ENCODE peak calls at places on chromosomes 7 and 10, in eight cellular contexts. One of them, this sample, is unnamed.
A peak's percentile ranks its signal among the peaks of the same experiment; 100 is the strongest.

GRCh38 chr10:62082729-62083412 is 181.4 kb downstream of the ARID5B start:
- DNase-seq in PC-3: peak; percentile 69
- DNase-seq in astrocyte: peak; percentile 69
- DNase-seq in fibroblast of lung: peak; percentile 75
- DNase-seq in K562: no peak
- DNase-seq in PC-9: peak; percentile 35
- DNase-seq in H1: no peak
- DNase-seq in HCT116: no peak
- DNase-seq in this sample: peak; percentile 38

GRCh38 chr7:65238785-65239184 is 134.9 kb upstream of the ZNF92 start:
- DNase-seq in fibroblast of lung: no peak
- DNase-seq in H1: peak; percentile 46
- DNase-seq in HCT116: no peak
- DNase-seq in K562: no peak
- DNase-seq in astrocyte: no peak
- DNase-seq in PC-3: no peak
- DNase-seq in PC-9: no peak
- DNase-seq in this sample: no peak

GRCh38 chr7:92631067-92631829 is 41.1 kb upstream of the FAM133B start:
- DNase-seq in astrocyte: no peak
- DNase-seq in PC-9: no peak
- DNase-seq in PC-3: no peak
- DNase-seq in H1: no peak
- DNase-seq in HCT116: no peak
- DNase-seq in fibroblast of lung: no peak
- DNase-seq in K562: peak; percentile 52
- DNase-seq in this sample: no peak

GRCh38 chr7:108384721-108385483 is 71.3 kb downstream of the NRCAM start:
- DNase-seq in PC-3: peak; percentile 16
- DNase-seq in K562: peak; percentile 27
- DNase-seq in HCT116: no peak
- DNase-seq in H1: no peak
- DNase-seq in fibroblast of lung: no peak
- DNase-seq in astrocyte: no peak
- DNase-seq in PC-9: no peak
- DNase-seq in this sample: no peak

GRCh38 chr7:125033506-125033905 is 103.9 kb upstream of the POT1 start:
- DNase-seq in fibroblast of lung: no peak
- DNase-seq in H1: no peak
- DNase-seq in PC-3: no peak
- DNase-seq in K562: no peak
- DNase-seq in astrocyte: no peak
- DNase-seq in HCT116: no peak
- DNase-seq in PC-9: no peak
- DNase-seq in this sample: no peak

GRCh38 chr10:24952146-24952700 is at the start of gene PRTFDC1:
- DNase-seq in PC-3: peak; percentile 20
- DNase-seq in PC-9: no peak
- DNase-seq in HCT116: no peak
- DNase-seq in astrocyte: no peak
- DNase-seq in fibroblast of lung: peak; percentile 38
- DNase-seq in H1: peak; percentile 83
- DNase-seq in K562: peak; percentile 66
- DNase-seq in this sample: no peak

GRCh38 chr10:32972454-32972853 is 14.4 kb upstream of the ITGB1 start:
- DNase-seq in PC-3: no peak
- DNase-seq in K562: peak; percentile 60
- DNase-seq in PC-9: no peak
- DNase-seq in HCT116: no peak
- DNase-seq in H1: no peak
- DNase-seq in fibroblast of lung: no peak
- DNase-seq in astrocyte: no peak
- DNase-seq in this sample: no peak

GRCh38 chr10:54940418-54940817 is 139.4 kb upstream of the PCDH15 start:
- DNase-seq in K562: no peak
- DNase-seq in PC-3: peak; percentile 17
- DNase-seq in PC-9: no peak
- DNase-seq in fibroblast of lung: no peak
- DNase-seq in HCT116: no peak
- DNase-seq in H1: no peak
- DNase-seq in astrocyte: no peak
- DNase-seq in this sample: no peak

GRCh38 chr7:20330797-20331230 is at the start of gene ITGB8:
- DNase-seq in PC-9: peak; percentile 63
- DNase-seq in HCT116: no peak
- DNase-seq in PC-3: peak; percentile 44
- DNase-seq in astrocyte: peak; percentile 51
- DNase-seq in fibroblast of lung: no peak
- DNase-seq in H1: peak; percentile 81
- DNase-seq in K562: no peak
- DNase-seq in this sample: no peak

GRCh38 chr10:24820616-24821015 is 96.9 kb upstream of the ARHGAP21 start:
- DNase-seq in H1: no peak
- DNase-seq in astrocyte: peak; percentile 8
- DNase-seq in fibroblast of lung: peak; percentile 34
- DNase-seq in K562: no peak
- DNase-seq in PC-3: peak; percentile 82
- DNase-seq in PC-9: peak; percentile 73
- DNase-seq in HCT116: no peak
- DNase-seq in this sample: peak; percentile 97

GRCh38 chr7:95996174-95996573 is 223.8 kb downstream of the DYNC1I1 start:
- DNase-seq in K562: no peak
- DNase-seq in HCT116: no peak
- DNase-seq in PC-9: no peak
- DNase-seq in H1: no peak
- DNase-seq in fibroblast of lung: no peak
- DNase-seq in astrocyte: no peak
- DNase-seq in PC-3: no peak
- DNase-seq in this sample: no peak

GRCh38 chr7:100367676-100368613 is 5.3 kb upstream of the PILRA start:
- DNase-seq in PC-3: no peak
- DNase-seq in PC-9: no peak
- DNase-seq in fibroblast of lung: no peak
- DNase-seq in astrocyte: no peak
- DNase-seq in K562: no peak
- DNase-seq in H1: no peak
- DNase-seq in HCT116: no peak
- DNase-seq in this sample: no peak

GRCh38 chr7:96992624-96993452 is 12.5 kb upstream of the DLX6 start:
- DNase-seq in HCT116: no peak
- DNase-seq in PC-3: no peak
- DNase-seq in astrocyte: no peak
- DNase-seq in PC-9: no peak
- DNase-seq in fibroblast of lung: no peak
- DNase-seq in H1: peak; percentile 91
- DNase-seq in K562: no peak
- DNase-seq in this sample: no peak

GRCh38 chr10:28326516-28327493 is 23.9 kb upstream of the MPP7 start:
- DNase-seq in PC-3: no peak
- DNase-seq in HCT116: no peak
- DNase-seq in H1: no peak
- DNase-seq in astrocyte: peak; percentile 87
- DNase-seq in PC-9: no peak
- DNase-seq in K562: no peak
- DNase-seq in fibroblast of lung: peak; percentile 89
- DNase-seq in this sample: peak; percentile 14

GRCh38 chr7:33339074-33339805 is 209.9 kb downstream of the BBS9 start:
- DNase-seq in K562: no peak
- DNase-seq in PC-3: no peak
- DNase-seq in fibroblast of lung: no peak
- DNase-seq in PC-9: no peak
- DNase-seq in H1: no peak
- DNase-seq in HCT116: no peak
- DNase-seq in astrocyte: no peak
- DNase-seq in this sample: no peak

GRCh38 chr10:26780793-26781601 is 79.8 kb downstream of the ABI1 start:
- DNase-seq in HCT116: peak; percentile 90
- DNase-seq in H1: no peak
- DNase-seq in PC-3: peak; percentile 97
- DNase-seq in fibroblast of lung: peak; percentile 96
- DNase-seq in astrocyte: peak; percentile 95
- DNase-seq in PC-9: peak; percentile 92
- DNase-seq in K562: no peak
- DNase-seq in this sample: peak; percentile 100

GRCh38 chr10:98170249-98171117 is 36.0 kb downstream of the R3HCC1L start:
- DNase-seq in PC-9: peak; percentile 36
- DNase-seq in K562: peak; percentile 35
- DNase-seq in fibroblast of lung: peak; percentile 43
- DNase-seq in HCT116: peak; percentile 40
- DNase-seq in astrocyte: peak; percentile 24
- DNase-seq in PC-3: peak; percentile 69
- DNase-seq in H1: peak; percentile 66
- DNase-seq in this sample: peak; percentile 50

GRCh38 chr10:11724938-11725776 is 17.0 kb upstream of the ECHDC3 start:
- DNase-seq in H1: no peak
- DNase-seq in astrocyte: peak; percentile 48
- DNase-seq in K562: peak; percentile 75
- DNase-seq in HCT116: peak; percentile 56
- DNase-seq in PC-3: peak; percentile 63
- DNase-seq in PC-9: peak; percentile 58
- DNase-seq in fibroblast of lung: peak; percentile 59
- DNase-seq in this sample: peak; percentile 44

GRCh38 chr10:85515316-85515715 is 851.3 kb downstream of the GRID1 start:
- DNase-seq in H1: no peak
- DNase-seq in K562: no peak
- DNase-seq in PC-9: no peak
- DNase-seq in fibroblast of lung: no peak
- DNase-seq in HCT116: no peak
- DNase-seq in PC-3: no peak
- DNase-seq in astrocyte: no peak
- DNase-seq in this sample: no peak

GRCh38 chr10:15829495-15829894 is 30.8 kb downstream of the MINDY3 start:
- DNase-seq in PC-9: no peak
- DNase-seq in K562: no peak
- DNase-seq in HCT116: no peak
- DNase-seq in H1: no peak
- DNase-seq in fibroblast of lung: no peak
- DNase-seq in astrocyte: no peak
- DNase-seq in PC-3: no peak
- DNase-seq in this sample: no peak

DNA sequence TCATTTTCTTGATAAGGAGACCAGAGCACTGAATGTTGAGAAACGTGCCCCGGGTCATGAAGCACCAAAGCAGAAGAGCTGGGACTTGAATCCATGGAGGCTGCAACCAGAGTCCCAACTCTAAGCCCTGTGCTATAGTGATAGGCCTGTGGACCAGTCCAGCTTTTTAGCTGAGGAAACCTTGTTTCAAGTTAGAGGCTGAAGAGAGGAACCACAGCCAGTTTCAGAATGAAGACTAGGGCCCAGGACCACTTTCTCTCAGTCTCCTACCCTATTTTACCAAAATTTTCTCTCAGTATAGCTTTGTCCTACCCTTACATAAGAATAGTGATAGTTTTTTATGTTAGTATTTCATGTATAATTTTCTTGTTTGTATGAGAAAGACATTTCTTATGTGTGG is 44.8 kb upstream of the CSTF2T start:
- DNase-seq in H1: no peak
- DNase-seq in HCT116: no peak
- DNase-seq in PC-9: no peak
- DNase-seq in astrocyte: no peak
- DNase-seq in K562: no peak
- DNase-seq in fibroblast of lung: no peak
- DNase-seq in PC-3: no peak
- DNase-seq in this sample: no peak
- H4K20me1 ChIP-seq in H1: no peaks in the 10 kb centered on the region
- H4K20me1 ChIP-seq in HCT116: no peaks in the 10 kb centered on the region
- H4K20me1 ChIP-seq in PC-9: no peaks in the 10 kb centered on the region
- H4K20me1 ChIP-seq in astrocyte: no peaks in the 10 kb centered on the region
- H4K20me1 ChIP-seq in K562: no peaks in the 10 kb centered on the region
- H4K20me1 ChIP-seq in fibroblast of lung: no peaks in the 10 kb centered on the region
- H4K20me1 ChIP-seq in PC-3: no peaks in the 10 kb centered on the region
- H4K20me1 ChIP-seq in this sample: no peaks in the 10 kb centered on the region

GRCh38 chr7:74042746-74043522 is 15.0 kb downstream of the ELN start:
- DNase-seq in PC-9: no peak
- DNase-seq in fibroblast of lung: no peak
- DNase-seq in K562: no peak
- DNase-seq in HCT116: no peak
- DNase-seq in H1: no peak
- DNase-seq in PC-3: no peak
- DNase-seq in astrocyte: no peak
- DNase-seq in this sample: no peak
- H3K4me2 ChIP-seq in PC-9: no peak overlapping the region
- H3K4me2 ChIP-seq in fibroblast of lung: no peak overlapping the region
- H3K4me2 ChIP-seq in K562: no peak overlapping the region
- H3K4me2 ChIP-seq in HCT116: no peak overlapping the region
- H3K4me2 ChIP-seq in H1: peak overlapping the region; percentile 47
- H3K4me2 ChIP-seq in PC-3: no peak overlapping the region
- H3K4me2 ChIP-seq in astrocyte: peak overlapping the region; percentile 66
- H3K4me2 ChIP-seq in this sample: no peak overlapping the region

DNA sequence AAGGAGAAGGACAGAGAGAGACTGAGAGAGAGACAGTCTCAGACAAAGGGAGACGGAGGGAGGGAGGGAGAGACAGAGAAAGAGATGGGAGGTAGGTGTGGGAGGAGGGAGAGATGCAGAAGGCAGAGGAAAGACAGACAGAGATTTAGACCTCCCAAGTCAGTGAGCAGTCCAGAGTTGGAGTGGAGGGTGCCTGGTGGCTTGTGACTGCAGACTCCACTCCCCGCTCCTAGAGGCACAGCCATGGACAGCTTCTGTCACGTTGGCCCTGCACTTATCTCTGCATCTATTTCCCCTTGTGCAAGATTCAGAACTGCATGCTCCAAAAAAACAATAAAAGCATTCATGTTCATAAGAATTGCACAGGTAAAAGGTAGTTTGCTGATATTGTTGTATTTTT is 10.7 kb downstream of the IKZF1 start:
- DNase-seq in fibroblast of lung: no peak
- DNase-seq in PC-9: no peak
- DNase-seq in astrocyte: no peak
- DNase-seq in HCT116: no peak
- DNase-seq in H1: no peak
- DNase-seq in K562: no peak
- DNase-seq in PC-3: no peak
- DNase-seq in this sample: no peak
- H3K4me1 ChIP-seq in fibroblast of lung: no peaks in the 10 kb centered on the region
- H3K4me1 ChIP-seq in PC-9: no peaks in the 10 kb centered on the region
- H3K4me1 ChIP-seq in astrocyte: no peaks in the 10 kb centered on the region
- H3K4me1 ChIP-seq in HCT116: no peaks in the 10 kb centered on the region
- H3K4me1 ChIP-seq in H1: peaks cover 16% of the 10 kb centered on the region
- H3K4me1 ChIP-seq in K562: peaks cover 56% of the 10 kb centered on the region
- H3K4me1 ChIP-seq in PC-3: no peaks in the 10 kb centered on the region
- H3K4me1 ChIP-seq in this sample: no peaks in the 10 kb centered on the region

DNA sequence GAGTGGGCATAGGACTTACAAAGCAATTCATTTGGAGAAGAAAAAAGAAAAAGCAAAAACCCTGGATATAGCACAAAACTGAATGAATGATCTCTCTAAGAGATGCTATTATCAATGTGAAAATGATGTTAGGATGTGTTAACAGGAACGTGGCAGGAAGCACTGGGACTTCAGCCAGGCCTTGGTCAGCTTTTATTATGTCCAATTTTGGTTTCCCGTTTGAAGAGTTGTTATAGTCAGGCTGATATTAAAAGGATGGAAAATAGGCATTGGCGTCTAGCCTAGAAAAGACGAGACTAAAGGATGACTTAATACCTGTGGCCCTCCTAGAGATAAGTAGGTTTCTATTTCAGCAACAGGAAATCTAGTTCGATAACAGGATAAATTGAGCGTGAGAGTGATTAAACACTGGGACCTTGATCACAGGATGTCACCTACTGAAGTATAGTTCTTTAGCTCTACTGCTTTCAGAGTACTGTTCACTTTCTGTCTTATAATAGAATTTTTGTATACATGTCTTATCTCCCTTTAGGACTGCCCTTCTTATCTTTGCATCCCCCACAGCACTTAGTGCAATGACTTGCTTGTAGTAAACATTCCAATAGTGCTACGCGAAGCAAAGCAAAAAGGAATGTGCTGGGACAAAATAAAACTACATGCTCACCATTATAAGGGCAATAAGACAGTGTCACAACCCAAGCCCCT is 99.8 kb upstream of the AGBL3 start:
- DNase-seq in astrocyte: peak; percentile 87
- DNase-seq in fibroblast of lung: peak; percentile 90
- DNase-seq in HCT116: no peak
- DNase-seq in K562: no peak
- DNase-seq in PC-9: peak; percentile 80
- DNase-seq in PC-3: peak; percentile 62
- DNase-seq in H1: no peak
- DNase-seq in this sample: peak; percentile 38
- H4K20me1 ChIP-seq in astrocyte: peaks cover 77% of the 10 kb centered on the region
- H4K20me1 ChIP-seq in fibroblast of lung: no peaks in the 10 kb centered on the region
- H4K20me1 ChIP-seq in HCT116: no peaks in the 10 kb centered on the region
- H4K20me1 ChIP-seq in K562: no peaks in the 10 kb centered on the region
- H4K20me1 ChIP-seq in PC-9: no peaks in the 10 kb centered on the region
- H4K20me1 ChIP-seq in PC-3: no peaks in the 10 kb centered on the region
- H4K20me1 ChIP-seq in H1: no peaks in the 10 kb centered on the region
- H4K20me1 ChIP-seq in this sample: no peaks in the 10 kb centered on the region

This sample was measured in mammary epithelial cell.